ENCODE peak calls at places on chromosomes 2 and 18, in four cellular contexts. K is stomach, N is sigmoid colon, O is endothelial cell of umbilical vein. I is an unnamed sample.
A peak's percentile ranks its signal among the peaks of the same experiment; 100 is the strongest.

GRCh38 chr18:58096658-58097057 is 52.6 kb downstream of the NEDD4L start:
- DNase-seq in K (no peak), N (no peak), O (no peak), I (no peak)

GRCh38 chr2:96533292-96534073 is 3.1 kb upstream of the ARID5A start:
- DNase-seq in K (peak; percentile 62), N (peak; percentile 94), O (peak; percentile 26), I (peak; percentile 50)

GRCh38 chr2:9617749-9618148 is 13.0 kb downstream of the YWHAQ start:
- DNase-seq in K (no peak), N (no peak), O (no peak), I (no peak)

GRCh38 chr2:43276962-43277383 is 50.6 kb upstream of the ZFP36L2 start:
- DNase-seq in K (peak; percentile 63), N (peak; percentile 70), O (peak; percentile 28), I (no peak)

GRCh38 chr2:19623488-19623887 is 265.1 kb upstream of the OSR1 start:
- DNase-seq in K (no peak), N (no peak), O (peak; percentile 20), I (no peak)

GRCh38 chr18:11387880-11388279 is 221.5 kb upstream of the SLC35G4 start:
- DNase-seq in K (peak; percentile 37), N (no peak), O (peak; percentile 25), I (peak; percentile 53)

GRCh38 chr2:219290381-219291171 is 11.4 kb downstream of the DNAJB2 start:
- DNase-seq in K (no peak), N (peak; percentile 57), O (no peak), I (peak; percentile 34)

GRCh38 chr18:9683418-9684396 is 24.4 kb upstream of the RAB31 start:
- DNase-seq in K (peak; percentile 49), N (no peak), O (peak; percentile 68), I (no peak)

GRCh38 chr2:159281002-159281401 is 5.5 kb downstream of the WDSUB1 start:
- DNase-seq in K (no peak), N (no peak), O (no peak), I (no peak)

GRCh38 chr18:12843420-12844346 is 40.4 kb downstream of the PTPN2 start:
- DNase-seq in K (no peak), N (no peak), O (no peak), I (no peak)

GRCh38 chr2:105969552-105969951 is 224.5 kb downstream of the UXS1 start:
- DNase-seq in K (no peak), N (no peak), O (no peak), I (no peak)

GRCh38 chr2:69200107-69200520 is 186.9 kb downstream of the GFPT1 start:
- DNase-seq in K (no peak), N (peak; percentile 70), O (no peak), I (no peak)

GRCh38 chr2:112814278-112814677 is 22.3 kb downstream of the IL1B start:
- DNase-seq in K (no peak), N (no peak), O (no peak), I (no peak)

GRCh38 chr2:136008205-136008865 is 22.9 kb upstream of the DARS1 start:
- DNase-seq in K (peak; percentile 52), N (peak; percentile 72), O (no peak), I (no peak)

GRCh38 chr2:171688129-171688465 is 828 bp downstream of the DYNC1I2 start:
- DNase-seq in K (no peak), N (no peak), O (no peak), I (no peak)

GRCh38 chr2:223580951-223581350 is 21.2 kb downstream of the SCG2 start:
- DNase-seq in K (no peak), N (no peak), O (no peak), I (no peak)

GRCh38 chr18:36814994-36815393 is 13.8 kb downstream of the TPGS2 start:
- DNase-seq in K (no peak), N (no peak), O (no peak), I (no peak)

GRCh38 chr18:43830905-43831304 is 553.6 kb upstream of the SYT4 start:
- DNase-seq in K (no peak), N (no peak), O (no peak), I (no peak)

GRCh38 chr18:919078-919477 is 14.4 kb downstream of the ADCYAP1 start:
- DNase-seq in K (no peak), N (no peak), O (no peak), I (no peak)

GRCh38 chr2:172358784-172359556 is 68.4 kb upstream of the ITGA6 start:
- DNase-seq in K (no peak), N (no peak), O (no peak), I (no peak)

GRCh38 chr2:122100371-122101150 is 345.1 kb downstream of the TSN start:
- DNase-seq in K (no peak), N (no peak), O (no peak), I (no peak)

GRCh38 chr2:104938226-104938941 is 84.5 kb downstream of the POU3F3 start:
- DNase-seq in K (no peak), N (no peak), O (no peak), I (peak; percentile 35)

GRCh38 chr2:182591774-182592173 is 124.3 kb upstream of the DNAJC10 start:
- DNase-seq in K (no peak), N (no peak), O (no peak), I (no peak)

GRCh38 chr2:182594286-182594685 is 121.8 kb upstream of the DNAJC10 start:
- DNase-seq in K (no peak), N (no peak), O (no peak), I (no peak)

GRCh38 chr2:182595650-182596049 is 120.4 kb upstream of the DNAJC10 start:
- DNase-seq in K (no peak), N (no peak), O (no peak), I (no peak)

GRCh38 chr2:182593394-182593707 is 122.7 kb upstream of the DNAJC10 start:
- DNase-seq in K (no peak), N (no peak), O (peak; percentile 10), I (no peak)

GRCh38 chr2:182592691-182593393 is 123.2 kb upstream of the DNAJC10 start:
- DNase-seq in K (no peak), N (no peak), O (no peak), I (no peak)
- TF ChIP-seq CTCF in K (no peak), N (no peak), O (no peak), I (no peak)

GRCh38 chr18:24014986-24015896 is 687 bp downstream of the TTC39C start:
- DNase-seq in K (peak; percentile 47), N (peak; percentile 74), O (peak; percentile 35), I (peak; percentile 65)

GRCh38 chr18:24013061-24013460 is 1.5 kb upstream of the TTC39C start:
- DNase-seq in K (no peak), N (no peak), O (no peak), I (no peak)

GRCh38 chr18:24016643-24017042 is 2.1 kb downstream of the TTC39C start:
- DNase-seq in K (no peak), N (no peak), O (peak; percentile 11), I (no peak)

GRCh38 chr18:24015897-24016631 is 1.5 kb downstream of the TTC39C start:
- DNase-seq in K (no peak), N (no peak), O (no peak), I (no peak)

DNA sequence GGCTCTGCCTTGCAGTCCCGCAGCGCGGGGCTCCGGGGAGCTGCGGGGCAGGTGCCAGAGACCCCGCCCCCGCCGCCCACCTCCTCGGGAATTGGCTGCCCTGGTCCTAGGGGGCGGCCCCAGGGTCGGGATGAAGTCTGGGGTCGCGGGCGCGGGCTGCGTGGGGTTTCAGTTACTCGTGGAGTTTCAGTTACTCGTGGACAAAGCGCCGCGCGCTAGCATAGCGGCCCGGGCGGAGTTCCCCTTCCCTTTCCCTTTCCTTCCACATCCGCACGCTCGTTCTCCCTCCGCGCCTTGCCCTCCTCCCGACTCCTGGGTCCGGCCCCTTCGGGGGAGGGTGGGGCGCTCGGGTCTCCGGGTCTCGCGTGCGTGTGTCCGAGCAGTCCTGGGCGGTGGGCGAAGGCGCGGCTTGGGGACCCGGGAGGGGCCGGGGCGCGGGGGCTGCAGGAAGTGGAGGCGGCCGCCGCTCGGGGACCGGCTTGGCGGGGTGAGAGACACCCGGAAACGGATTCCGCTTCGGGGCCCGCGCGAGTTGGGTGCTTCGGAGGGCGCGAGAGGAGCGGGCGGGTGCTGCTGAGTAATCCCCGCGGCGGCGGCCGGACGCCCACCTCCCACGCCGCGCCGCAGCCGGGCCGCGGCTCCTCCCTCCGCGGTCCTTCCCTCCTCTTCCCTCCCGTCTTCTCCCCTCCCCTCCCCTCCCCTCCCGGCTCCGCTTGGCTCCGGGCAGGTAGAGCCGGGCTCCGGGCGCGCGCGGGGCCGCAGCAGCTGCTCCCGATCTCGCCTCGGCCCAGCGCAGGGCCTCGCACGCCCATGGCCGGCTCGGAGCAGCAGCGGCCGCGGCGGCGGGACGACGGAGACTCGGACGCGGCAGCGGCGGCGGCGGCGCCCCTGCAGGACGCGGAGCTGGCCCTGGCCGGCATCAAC is at the start of gene TTC39C:
- DNase-seq in K (peak; percentile 67), N (peak; percentile 84), O (peak; percentile 29), I (peak; percentile 81)
- TF ChIP-seq POLR2A in K (no peak), N (no peak), O (no peak), I (no peak)

GRCh38 chr2:16508061-16508851 is 157.4 kb downstream of the CYRIA start:
- DNase-seq in K (peak; percentile 62), N (no peak), O (peak; percentile 39), I (peak; percentile 68)
- TF ChIP-seq CTCF in K (no peak), N (peak; percentile 26), O (peak; percentile 80), I (peak; percentile 67)

GRCh38 chr2:143132360-143132759 is 3.1 kb downstream of the ARHGAP15 start:
- DNase-seq in K (no peak), N (no peak), O (no peak), I (no peak)

GRCh38 chr2:143123911-143124310 is 5.3 kb upstream of the ARHGAP15 start:
- DNase-seq in K (no peak), N (no peak), O (no peak), I (no peak)

GRCh38 chr2:143125647-143126046 is 3.6 kb upstream of the ARHGAP15 start:
- DNase-seq in K (no peak), N (no peak), O (no peak), I (no peak)

GRCh38 chr2:143133783-143134182 is 4.6 kb downstream of the ARHGAP15 start:
- DNase-seq in K (no peak), N (no peak), O (no peak), I (no peak)

DNA sequence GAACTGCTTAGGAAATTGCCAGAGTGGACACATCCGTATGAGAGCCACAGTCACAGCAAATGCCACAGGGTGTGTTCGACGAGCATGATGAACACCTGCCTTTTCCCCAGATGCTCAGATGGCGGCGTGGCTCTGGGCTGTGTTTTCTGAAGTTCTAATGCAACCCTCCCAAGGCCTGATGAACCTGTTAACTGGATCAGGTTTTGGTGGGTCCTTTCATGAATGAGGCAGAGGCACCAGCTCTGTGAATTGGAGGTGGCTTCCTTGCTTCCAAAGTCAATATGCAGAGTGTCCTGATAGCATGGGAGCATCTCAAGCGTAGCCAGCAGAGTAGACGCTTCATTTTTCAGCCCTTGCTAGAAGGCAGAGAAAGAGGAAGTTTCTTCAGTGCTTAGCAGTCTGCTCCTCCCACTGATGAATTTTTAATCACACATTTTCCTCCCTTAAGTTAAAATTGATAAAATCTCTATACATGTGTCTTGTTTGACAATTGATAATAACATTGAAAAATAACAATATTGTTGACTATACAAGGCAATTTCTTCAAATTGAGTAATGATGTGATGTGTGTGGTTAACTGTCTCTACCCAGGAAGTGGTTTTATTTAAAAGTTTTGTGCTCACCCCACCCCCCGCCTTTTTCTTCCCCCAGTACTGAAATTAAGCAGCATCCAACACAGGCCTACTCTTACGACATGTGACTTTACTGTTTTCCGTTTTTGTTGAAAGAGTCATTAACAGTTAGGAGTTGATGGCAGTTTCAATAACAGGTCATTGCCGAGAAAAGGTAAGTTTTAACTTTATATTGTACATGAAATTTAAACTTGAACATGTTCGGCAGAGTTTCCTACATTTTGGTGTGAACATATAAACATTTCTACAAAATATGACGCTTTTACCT is at the start of gene ARHGAP15:
- DNase-seq in K (peak; percentile 27), N (no peak), O (no peak), I (peak; percentile 48)
- TF ChIP-seq POLR2A in K (no peak), N (no peak), O (no peak), I (no peak)

I was measured in Peyer's patch.